ENCODE peak calls at places on chromosomes 5 and 9, in five cellular contexts. Z, W, O, R and Y are unnamed samples.
A peak's percentile ranks its signal among the peaks of the same experiment; 100 is the strongest.

GRCh38 chr5:122153230-122153629 is 23.9 kb downstream of the ZNF474 start:
- DNase-seq in R (peak; percentile 91), Z (no peak), W (no peak), O (no peak), Y (no peak)

GRCh38 chr5:155040984-155041383 is 27.4 kb downstream of the KIF4B start:
- DNase-seq in W (no peak), Z (no peak), O (no peak), R (no peak), Y (no peak)

GRCh38 chr9:117247271-117247670 is 167.6 kb downstream of the ASTN2 start:
- DNase-seq in O (no peak), Z (no peak), R (no peak), W (no peak), Y (peak; percentile 55)

GRCh38 chr5:168165221-168165965 is 126.1 kb upstream of the WWC1 start:
- DNase-seq in W (peak; percentile 61), R (no peak), Z (peak; percentile 61), O (no peak), Y (peak; percentile 56)

GRCh38 chr9:137445930-137446431 is 4.8 kb upstream of the ENTPD8 start:
- DNase-seq in O (no peak), R (no peak), W (no peak), Z (no peak), Y (no peak)

GRCh38 chr9:70390922-70391321 is 23.5 kb downstream of the KLF9 start:
- DNase-seq in Z (no peak), W (no peak), O (no peak), R (no peak), Y (peak; percentile 8)

GRCh38 chr5:42944989-42945388 is 95.1 kb downstream of the ANXA2R start:
- DNase-seq in R (peak; percentile 96), W (no peak), O (no peak), Z (no peak), Y (peak; percentile 56)

GRCh38 chr5:112604741-112605390 is 132.8 kb upstream of the APC start:
- DNase-seq in R (no peak), W (no peak), O (peak; percentile 5), Z (no peak), Y (peak; percentile 60)

GRCh38 chr5:1510151-1510561 is 13.6 kb downstream of the LPCAT1 start:
- DNase-seq in O (no peak), W (peak; percentile 18), R (no peak), Z (no peak), Y (no peak)

GRCh38 chr9:6715755-6716643 is 41.8 kb upstream of the KDM4C start:
- DNase-seq in O (no peak), Z (no peak), W (peak; percentile 58), R (no peak), Y (no peak)

GRCh38 chr5:133285583-133286021 is 233.8 kb downstream of the HSPA4 start:
- DNase-seq in O (no peak), W (no peak), R (peak; percentile 51), Z (no peak), Y (no peak)

GRCh38 chr5:151094054-151094858 is 13.4 kb upstream of the TNIP1 start:
- DNase-seq in O (no peak), W (no peak), R (peak; percentile 34), Z (no peak), Y (no peak)

GRCh38 chr9:18493361-18494015 is 19.5 kb downstream of the ADAMTSL1 start:
- DNase-seq in Z (no peak), R (peak; percentile 45), W (no peak), O (no peak), Y (no peak)

GRCh38 chr5:57386958-57387357 is 95.7 kb downstream of the ACTBL2 start:
- DNase-seq in O (no peak), Z (no peak), R (peak; percentile 86), W (no peak), Y (peak; percentile 53)

GRCh38 chr5:42842860-42843641 is 31.4 kb upstream of the SELENOP start:
- DNase-seq in O (no peak), Z (no peak), R (no peak), W (no peak), Y (no peak)

GRCh38 chr5:120852222-120852860 is 388.2 kb downstream of the PRR16 start:
- DNase-seq in W (peak; percentile 58), Z (no peak), R (no peak), O (no peak), Y (peak; percentile 72)

GRCh38 chr9:4079346-4079745 is 220.5 kb downstream of the GLIS3 start:
- DNase-seq in Z (no peak), W (no peak), O (no peak), R (no peak), Y (no peak)

GRCh38 chr5:181281077-181281983 is 20.4 kb upstream of the TRIM52 start:
- DNase-seq in W (peak; percentile 94), O (peak; percentile 93), R (no peak), Z (peak; percentile 85), Y (peak; percentile 99)

GRCh38 chr9:32701321-32702022 is 66.0 kb upstream of the TAF1L start:
- DNase-seq in R (peak; percentile 26), Z (no peak), W (no peak), O (no peak), Y (no peak)

GRCh38 chr9:6354072-6354686 is 26.0 kb downstream of the TPD52L3 start:
- DNase-seq in O (peak; percentile 17), R (peak; percentile 77), W (peak; percentile 33), Z (peak; percentile 51), Y (peak; percentile 73)

GRCh38 chr9:91043041-91043740 is 241.6 kb downstream of the SYK start:
- DNase-seq in R (no peak), O (no peak), W (no peak), Z (no peak), Y (no peak)

GRCh38 chr5:76074487-76074886 is 8.7 kb upstream of the SV2C start:
- DNase-seq in R (no peak), W (peak; percentile 43), Z (no peak), O (no peak), Y (peak; percentile 65)

GRCh38 chr9:123718188-123718587 is 211.7 kb downstream of the DENND1A start:
- DNase-seq in R (no peak), Z (no peak), O (no peak), W (no peak), Y (no peak)

GRCh38 chr5:4700082-4700481 is 440.0 kb upstream of the ADAMTS16 start:
- DNase-seq in O (peak; percentile 71), Z (peak; percentile 82), W (peak; percentile 70), R (no peak), Y (peak; percentile 85)

GRCh38 chr9:137175345-137175961 is 3.6 kb upstream of the TMEM210 start:
- DNase-seq in R (no peak), W (peak; percentile 59), O (no peak), Z (peak; percentile 80), Y (no peak)

GRCh38 chr5:58064799-58065198 is 395.1 kb downstream of the PLK2 start:
- DNase-seq in O (no peak), W (no peak), Z (no peak), R (peak; percentile 29), Y (no peak)

GRCh38 chr9:135267410-135267809 is 179.9 kb downstream of the OLFM1 start:
- DNase-seq in O (no peak), Z (no peak), W (no peak), R (no peak), Y (no peak)

DNA sequence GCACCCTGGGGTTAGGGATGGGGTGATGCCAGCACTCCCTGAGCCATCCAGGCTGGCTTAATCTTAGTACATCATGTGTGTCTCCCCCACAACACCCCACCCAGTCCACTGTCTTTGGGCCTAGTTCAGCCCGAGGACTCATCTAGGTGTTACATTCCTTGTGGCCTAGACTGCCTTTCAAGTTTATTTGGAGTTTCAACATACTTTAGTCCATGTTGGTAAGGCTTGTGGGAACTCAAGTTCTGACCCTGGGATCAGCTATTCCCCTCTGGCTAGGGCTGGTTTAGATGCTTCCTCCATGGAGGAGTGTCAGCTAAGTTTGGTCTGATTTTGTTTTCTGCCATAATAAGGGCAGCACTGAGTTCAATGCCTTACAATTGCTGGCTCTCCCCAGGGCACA is 302.4 kb downstream of the SMARCA2 start:
- DNase-seq in R (no peak), O (no peak), Z (no peak), W (no peak), Y (peak; percentile 63)
- H3K18ac ChIP-seq in R (no peak overlapping the region), O (no peak overlapping the region), Z (no peak overlapping the region), W (no peak overlapping the region), Y (no peak overlapping the region)

GRCh38 chr5:136054133-136054996 is 25.6 kb downstream of the TGFBI start:
- DNase-seq in W (no peak), R (peak; percentile 49), O (no peak), Z (no peak), Y (no peak)
- H3K18ac ChIP-seq in W (no peak overlapping the region), R (peak overlapping the region; percentile 89), O (no peak overlapping the region), Z (no peak overlapping the region), Y (no peak overlapping the region)

GRCh38 chr5:173785421-173785820 is 102.7 kb upstream of the CPEB4 start:
- DNase-seq in R (no peak), O (no peak), Z (no peak), W (no peak), Y (no peak)

GRCh38 chr5:173786296-173787187 is 101.6 kb upstream of the CPEB4 start:
- DNase-seq in R (no peak), O (peak; percentile 48), W (peak; percentile 46), Z (no peak), Y (peak; percentile 56)

GRCh38 chr5:173782671-173783101 is 105.5 kb upstream of the CPEB4 start:
- DNase-seq in W (no peak), R (no peak), O (no peak), Z (no peak), Y (no peak)

GRCh38 chr5:173789031-173789920 is 98.9 kb upstream of the CPEB4 start:
- DNase-seq in Z (no peak), R (peak; percentile 78), O (no peak), W (no peak), Y (no peak)

DNA sequence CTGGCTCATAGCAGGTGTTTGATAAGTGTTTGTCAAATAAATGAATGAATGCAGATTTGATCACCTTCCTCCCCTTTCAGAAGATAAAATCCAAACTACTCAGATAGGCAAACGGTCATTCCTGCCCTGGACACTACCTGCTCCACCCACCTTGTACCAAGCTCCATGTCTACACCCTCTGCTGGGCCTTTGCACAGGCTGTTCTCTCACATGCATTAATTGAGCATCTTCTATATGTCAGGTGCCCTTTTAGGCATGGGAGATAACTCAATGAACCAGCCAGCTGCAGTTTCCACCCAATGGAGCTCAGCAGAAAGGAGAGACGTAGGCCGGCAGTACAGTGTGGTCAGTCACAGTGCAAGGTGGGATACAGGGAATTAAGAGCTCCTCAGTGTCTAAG is 102.3 kb upstream of the CPEB4 start:
- DNase-seq in Z (no peak), W (no peak), O (no peak), R (no peak), Y (no peak)
- H3K18ac ChIP-seq in Z (no peak overlapping the region), W (no peak overlapping the region), O (no peak overlapping the region), R (no peak overlapping the region), Y (no peak overlapping the region)

DNA sequence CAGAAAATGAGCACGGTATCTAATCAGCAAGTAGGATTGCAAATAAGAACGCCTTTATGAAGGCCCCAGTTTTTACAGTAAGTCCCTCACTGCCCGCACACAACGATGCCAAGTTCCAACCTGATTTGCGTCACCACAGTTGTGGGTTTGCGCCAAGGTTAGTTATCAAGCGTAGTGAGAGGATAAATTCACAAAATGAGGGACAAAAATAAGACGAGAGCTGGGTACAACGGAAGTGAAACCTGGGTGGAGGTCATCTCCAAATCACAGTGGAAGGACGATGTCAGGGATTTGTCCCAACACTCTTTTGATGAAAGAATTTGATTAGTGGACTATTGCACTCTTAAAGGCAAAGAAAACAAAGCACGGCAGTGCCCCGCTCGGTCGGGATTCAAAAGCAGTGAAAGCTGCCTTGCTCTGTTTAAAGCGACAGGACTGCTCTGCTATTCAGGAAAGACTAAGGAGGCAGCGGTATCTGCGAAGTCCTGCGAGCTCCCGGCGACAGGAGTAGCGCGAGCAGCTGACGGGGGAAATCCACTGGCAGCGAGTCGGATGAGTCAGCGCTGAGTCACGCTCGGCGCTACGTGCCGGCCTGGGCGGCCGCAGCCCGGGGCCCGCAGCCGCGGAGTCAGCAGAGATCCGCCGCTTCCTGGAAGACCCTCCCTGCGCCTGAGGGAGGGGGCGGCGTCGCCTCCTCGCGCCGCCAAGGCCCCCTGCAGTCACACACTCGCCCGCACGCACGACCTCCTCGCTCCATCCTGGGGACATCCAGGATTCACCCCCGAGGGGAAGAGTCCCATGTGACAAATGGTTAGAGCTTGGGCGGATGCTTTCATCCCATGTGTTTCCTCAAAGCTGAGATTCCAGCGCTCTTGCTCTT is 102.8 kb downstream of the ARRDC3 start:
- DNase-seq in R (peak; percentile 99), Z (peak; percentile 87), W (peak; percentile 95), O (peak; percentile 92), Y (peak; percentile 98)
- H3K18ac ChIP-seq in R (peak overlapping the region; percentile 98), Z (peak overlapping the region; percentile 35), W (peak overlapping the region; percentile 72), O (peak overlapping the region; percentile 76), Y (peak overlapping the region; percentile 33)